ENCODE peak calls at places on chromosomes 5 and 9, in ten cellular contexts. S is CD4-positive, CD25-positive, alpha-beta regulatory T cell; C is heart right ventricle; P is HCT116; I is psoas muscle; G is Peyer's patch; K is testis; L is neural progenitor cell; A is neuronal stem cell; R is CD8-positive, alpha-beta T cell. W is an unnamed sample. For H3K36me3, the result is how much of the 10 kb centered on the place peaks cover.

GRCh38 chr9:76713371-76713770 is 50.9 kb upstream of the PCA3 start:
- DNase-seq in S (no peak), C (no peak), P (no peak), I (no peak), G (no peak), K (no peak), L (no peak), A (no peak), R (no peak), W (no peak)

GRCh38 chr5:172561151-172561550 is 79.9 kb upstream of the NEURL1B start:
- DNase-seq in S (no peak), C (no peak), P (no peak), I (no peak), G (no peak), K (no peak), L (no peak), A (no peak), R (no peak), W (no peak)

GRCh38 chr5:156559955-156560354 is 233.0 kb downstream of the SGCD start:
- DNase-seq in S (no peak), C (no peak), P (no peak), I (no peak), G (no peak), K (no peak), L (no peak), A (no peak), R (no peak), W (no peak)

GRCh38 chr9:130714586-130715110 is 21.1 kb downstream of the EXOSC2 start:
- DNase-seq in S (no peak), C (no peak), P (no peak), I (no peak), G (no peak), K (no peak), L (no peak), A (no peak), R (no peak), W (no peak)

GRCh38 chr5:35698057-35698808 is 80.6 kb downstream of the SPEF2 start:
- DNase-seq in S (no peak), C (no peak), P (no peak), I (no peak), G (no peak), K (no peak), L (no peak), A (no peak), R (no peak), W (no peak)

GRCh38 chr9:133727277-133727875 is 10.8 kb downstream of the SARDH start:
- DNase-seq in S (no peak), C (no peak), P (no peak), I (no peak), G (peak), K (peak), L (peak), A (no peak), R (no peak), W (peak)

GRCh38 chr9:20984471-20984870 is 47.0 kb downstream of the HACD4 start:
- DNase-seq in S (no peak), C (no peak), P (no peak), I (no peak), G (no peak), K (no peak), L (no peak), A (no peak), R (no peak), W (no peak)

GRCh38 chr5:39376293-39376714 is 12.0 kb upstream of the C9 start:
- DNase-seq in S (peak), C (peak), P (peak), I (no peak), G (no peak), K (peak), L (peak), A (peak), R (no peak), W (peak)

GRCh38 chr9:20358201-20358600 is 264.1 kb downstream of the MLLT3 start:
- DNase-seq in S (no peak), C (no peak), P (no peak), I (no peak), G (no peak), K (no peak), L (no peak), A (no peak), R (no peak), W (no peak)

GRCh38 chr5:157361865-157362465 is 96.0 kb downstream of the CYFIP2 start:
- DNase-seq in S (no peak), C (no peak), P (no peak), I (no peak), G (no peak), K (no peak), L (no peak), A (no peak), R (no peak), W (no peak)

GRCh38 chr5:32264954-32265572 is 47.7 kb downstream of the MTMR12 start:
- DNase-seq in S (no peak), C (no peak), P (no peak), I (no peak), G (no peak), K (no peak), L (no peak), A (no peak), R (no peak), W (no peak)

GRCh38 chr5:124842725-124843595 is 96.5 kb upstream of the ZNF608 start:
- DNase-seq in S (no peak), C (peak), P (no peak), I (no peak), G (no peak), K (no peak), L (no peak), A (no peak), R (no peak), W (no peak)

GRCh38 chr9:83706703-83707517 is 848 bp downstream of the UBQLN1 start:
- DNase-seq in S (peak), C (peak), P (no peak), I (peak), G (peak), K (peak), L (peak), A (peak), R (peak), W (peak)

GRCh38 chr5:134224905-134225779 is 731 bp downstream of the PPP2CA start:
- DNase-seq in S (peak), C (peak), P (no peak), I (peak), G (peak), K (peak), L (peak), A (peak), R (peak), W (peak)

GRCh38 chr9:15373201-15373530 is 49.5 kb upstream of the SNAPC3 start:
- DNase-seq in S (no peak), C (no peak), P (no peak), I (no peak), G (no peak), K (no peak), L (no peak), A (no peak), R (no peak), W (no peak)

GRCh38 chr9:128369024-128369706 is 2.0 kb upstream of the URM1 start:
- DNase-seq in S (no peak), C (no peak), P (no peak), I (no peak), G (no peak), K (no peak), L (no peak), A (no peak), R (no peak), W (no peak)

GRCh38 chr5:19928556-19929421 is 59.2 kb downstream of the CDH18 start:
- DNase-seq in S (no peak), C (no peak), P (no peak), I (no peak), G (no peak), K (no peak), L (no peak), A (no peak), R (no peak), W (no peak)

DNA sequence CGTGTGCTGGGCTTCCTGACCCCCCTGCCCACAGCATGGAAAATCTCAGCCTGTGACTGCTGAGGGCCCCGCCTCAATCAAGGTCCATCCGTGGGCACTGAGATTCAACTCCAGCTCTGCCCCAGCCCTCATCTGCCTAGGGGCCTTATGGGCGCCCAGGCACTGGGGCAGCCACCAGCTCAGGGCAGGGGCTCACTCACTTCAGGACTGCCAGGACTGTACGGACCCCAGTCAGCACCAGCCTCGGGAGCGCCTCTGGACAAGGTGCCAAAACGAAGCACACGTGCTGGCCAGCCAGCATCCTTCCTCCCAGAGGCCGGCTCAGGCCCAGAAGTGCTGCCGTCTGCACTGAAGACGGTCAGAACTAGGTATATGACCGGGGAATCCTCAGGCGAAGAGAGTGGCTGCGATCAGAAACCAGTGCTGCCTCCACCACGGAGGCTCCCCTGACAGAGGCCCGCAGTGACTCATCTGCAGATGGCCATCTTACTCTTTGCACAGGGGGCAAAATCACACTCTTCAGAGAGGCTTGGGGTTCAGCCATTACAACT is 19.6 kb downstream of the CLPTM1L start:
- DNase-seq in S (no peak), C (no peak), P (no peak), I (no peak), G (no peak), K (peak), L (no peak), A (no peak), R (no peak), W (no peak)
- H3K27ac ChIP-seq in S (no peak), C (no peak), P (no peak), I (peak), G (no peak), K (no peak), L (no peak), A (no peak), R (no peak), W (no peak)

GRCh38 chr5:119339965-119340364 is 15.9 kb upstream of the TNFAIP8 start:
- DNase-seq in S (no peak), C (no peak), P (no peak), I (no peak), G (no peak), K (no peak), L (no peak), A (no peak), R (no peak), W (no peak)
- H3K4me3 ChIP-seq in S (peak), C (no peak), P (no peak), I (no peak), G (peak), K (no peak), L (no peak), A (no peak), R (peak), W (no peak)

GRCh38 chr9:137583347-137583746 is 4.6 kb upstream of the DPH7 start:
- DNase-seq in S (no peak), C (no peak), P (no peak), I (no peak), G (no peak), K (no peak), L (no peak), A (no peak), R (no peak), W (no peak)
- H3K36me3 ChIP-seq in S (under half), C (under half), P (half or more), I (under half), G (under half), K (under half), L (under half), A (half or more), R (under half), W (under half)

DNA sequence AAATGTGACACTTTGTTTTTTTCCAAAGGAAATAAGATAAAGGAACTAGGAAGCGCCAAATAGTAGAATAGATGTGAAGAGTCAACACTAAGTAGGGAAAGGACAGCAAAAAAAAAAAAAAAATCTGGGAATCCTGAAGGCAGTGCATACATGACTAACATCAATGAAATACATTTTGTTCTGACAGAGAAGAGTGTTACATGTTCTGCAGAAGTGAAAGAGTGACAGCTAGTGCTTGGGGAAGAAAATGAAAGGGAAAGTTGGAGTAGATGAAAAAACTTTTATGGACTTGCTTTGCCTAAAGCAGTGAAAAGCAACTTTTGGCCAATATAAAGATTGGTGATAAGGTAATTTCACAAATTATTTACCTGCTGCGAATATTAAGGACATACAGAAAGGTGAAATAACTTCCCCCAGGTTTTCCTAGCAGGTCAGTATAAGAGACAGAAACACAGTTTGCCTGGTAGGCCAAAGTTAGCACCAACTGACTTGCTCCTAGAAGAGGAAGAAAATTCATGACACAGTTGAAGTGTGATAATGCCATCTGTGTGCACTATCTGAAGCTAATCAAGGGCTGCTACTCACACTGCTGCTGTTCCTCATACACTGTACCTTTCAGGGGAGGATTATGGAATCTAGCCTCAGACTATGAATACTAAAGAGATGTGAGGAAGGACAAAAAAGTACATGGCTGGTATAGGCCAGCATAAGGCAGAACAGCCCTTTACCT is 38.6 kb downstream of the RANBP6 start:
- DNase-seq in S (no peak), C (no peak), P (no peak), I (no peak), G (no peak), K (no peak), L (no peak), A (no peak), R (no peak), W (no peak)
- H3K27ac ChIP-seq in S (no peak), C (peak), P (no peak), I (no peak), G (no peak), K (no peak), L (no peak), A (no peak), R (no peak), W (no peak)

DNA sequence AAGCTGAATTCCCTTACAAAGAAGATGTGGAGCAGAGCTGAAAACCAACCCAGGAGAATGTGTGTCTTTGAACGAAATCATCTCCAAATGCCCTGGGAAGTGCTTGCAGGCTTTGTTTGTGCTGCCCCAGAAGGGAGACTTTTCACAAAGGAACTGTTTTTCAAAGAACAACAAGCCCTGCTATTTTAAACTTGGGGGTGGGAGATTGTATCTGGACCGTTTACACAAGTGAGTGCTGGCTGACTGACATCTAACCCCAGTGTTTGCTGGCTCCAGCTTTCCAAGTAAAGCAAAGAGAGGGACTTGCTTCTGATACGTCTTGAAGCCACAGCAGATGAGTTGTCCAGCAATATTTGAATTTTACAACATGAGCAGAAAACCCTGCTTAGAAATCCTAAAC is 1.6 kb downstream of the ADAMTS12 start:
- DNase-seq in S (no peak), C (no peak), P (no peak), I (no peak), G (no peak), K (no peak), L (peak), A (no peak), R (no peak), W (peak)
- H3K4me3 ChIP-seq in S (no peak), C (peak), P (no peak), I (peak), G (no peak), K (peak), L (peak), A (peak), R (no peak), W (peak)

DNA sequence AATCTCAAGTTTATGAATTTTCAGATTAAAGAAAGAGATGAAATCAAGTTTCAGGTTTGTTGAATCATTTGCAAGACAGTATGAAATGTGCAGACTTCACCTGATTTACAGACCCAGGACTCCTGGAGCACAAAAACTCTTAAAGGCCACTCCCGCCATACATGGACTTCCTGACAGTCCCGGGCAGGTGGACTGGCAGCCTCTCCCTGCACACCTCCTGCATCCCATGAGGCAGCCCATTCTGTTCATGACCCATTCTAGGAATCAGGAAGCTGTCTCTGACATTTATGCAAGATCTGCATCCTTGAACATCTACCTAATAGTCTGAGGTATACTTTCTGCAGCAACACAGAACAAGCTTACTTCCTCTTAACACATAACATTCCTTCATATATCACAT is 5.9 kb downstream of the DDX31 start:
- DNase-seq in S (no peak), C (no peak), P (no peak), I (no peak), G (no peak), K (no peak), L (no peak), A (no peak), R (no peak), W (no peak)
- H3K36me3 ChIP-seq in S (under half), C (under half), P (under half), I (under half), G (under half), K (under half), L (under half), A (half or more), R (under half), W (under half)

GRCh38 chr5:149418910-149419531 is 39.9 kb upstream of the IL17B start:
- DNase-seq in S (no peak), C (no peak), P (no peak), I (no peak), G (no peak), K (no peak), L (no peak), A (no peak), R (no peak), W (no peak)

GRCh38 chr5:149415245-149415967 is 36.3 kb upstream of the IL17B start:
- DNase-seq in S (no peak), C (no peak), P (no peak), I (no peak), G (no peak), K (no peak), L (no peak), A (no peak), R (no peak), W (no peak)

GRCh38 chr5:149414405-149415244 is 35.5 kb upstream of the IL17B start:
- DNase-seq in S (no peak), C (peak), P (no peak), I (peak), G (no peak), K (no peak), L (no peak), A (no peak), R (no peak), W (no peak)

GRCh38 chr5:149417714-149418368 is 38.7 kb upstream of the IL17B start:
- DNase-seq in S (no peak), C (peak), P (no peak), I (no peak), G (no peak), K (no peak), L (no peak), A (no peak), R (no peak), W (no peak)

DNA sequence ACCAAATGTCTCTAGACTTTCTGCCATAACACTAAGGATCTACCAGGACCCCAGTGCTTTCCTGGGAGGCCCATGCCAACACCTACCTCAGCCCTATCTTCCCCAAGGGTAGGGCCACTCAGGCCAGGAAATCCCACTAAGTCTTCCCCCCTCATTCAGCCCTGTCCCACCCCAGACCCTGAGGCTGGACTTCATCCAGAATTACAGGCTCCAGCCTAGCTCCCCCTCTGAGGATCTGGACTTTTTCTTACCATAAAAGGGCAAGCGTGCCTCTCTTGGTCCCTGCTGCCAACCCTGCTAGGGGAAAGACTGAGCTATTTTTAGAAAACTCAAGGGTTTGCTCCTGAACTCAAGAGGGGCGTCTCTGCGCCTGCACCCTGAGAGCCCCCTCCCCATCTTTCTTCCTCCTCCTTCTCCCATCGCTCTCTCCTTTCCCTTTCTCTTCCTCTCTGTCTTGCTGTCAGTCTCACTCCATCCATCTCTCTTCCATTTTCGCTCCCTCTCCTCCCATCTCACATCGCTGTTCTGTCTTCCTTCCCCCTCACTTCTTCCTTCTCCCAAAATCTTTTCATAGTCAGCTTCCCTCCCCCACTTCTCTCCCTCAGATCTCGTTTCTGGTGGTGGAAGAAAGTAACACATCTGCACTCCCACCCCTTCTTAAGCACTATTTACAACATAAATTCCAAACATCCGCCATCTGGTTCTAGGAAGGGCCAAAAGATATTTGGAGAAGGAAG is 38.1 kb upstream of the IL17B start:
- DNase-seq in S (no peak), C (peak), P (no peak), I (no peak), G (no peak), K (no peak), L (no peak), A (no peak), R (no peak), W (no peak)
- H3K27ac ChIP-seq in S (no peak), C (peak), P (no peak), I (peak), G (peak), K (peak), L (no peak), A (no peak), R (no peak), W (no peak)

W was measured in SJCRH30.